ENCODE peak calls at places on chromosomes 7 and 10, in four cellular contexts. H, T, B and S are unnamed samples.

GRCh38 chr10:35517431-35518181 is 87.5 kb upstream of the GJD4 start:
- DNase-seq in H (no peak), T (no peak), B (peak), S (peak)

GRCh38 chr10:34294137-34294536 is 521.0 kb downstream of the PARD3 start:
- DNase-seq in H (no peak), T (no peak), B (no peak), S (no peak)

GRCh38 chr7:33836797-33837355 is 68.5 kb upstream of the BMPER start:
- DNase-seq in H (peak), T (no peak), B (peak), S (no peak)

GRCh38 chr7:17279081-17279480 is 19.4 kb upstream of the AHR start:
- DNase-seq in H (no peak), T (no peak), B (no peak), S (no peak)

GRCh38 chr7:112202819-112203218 is 3.4 kb downstream of the DOCK4 start:
- DNase-seq in H (no peak), T (no peak), B (no peak), S (peak)

GRCh38 chr7:85773116-85773783 is 586.4 kb upstream of the SEMA3D start:
- DNase-seq in H (no peak), T (no peak), B (peak), S (peak)

GRCh38 chr10:49361178-49361554 is 34.7 kb downstream of the DRGX start:
- DNase-seq in H (no peak), T (no peak), B (no peak), S (no peak)

GRCh38 chr7:112990619-112991018 is 96.0 kb downstream of the GPR85 start:
- DNase-seq in H (no peak), T (no peak), B (peak), S (peak)

GRCh38 chr10:34403512-34403911 is 411.6 kb downstream of the PARD3 start:
- DNase-seq in H (no peak), T (no peak), B (peak), S (peak)

GRCh38 chr7:74511360-74511759 is 57.7 kb downstream of the GTF2IRD1 start:
- DNase-seq in H (no peak), T (no peak), B (peak), S (no peak)

DNA sequence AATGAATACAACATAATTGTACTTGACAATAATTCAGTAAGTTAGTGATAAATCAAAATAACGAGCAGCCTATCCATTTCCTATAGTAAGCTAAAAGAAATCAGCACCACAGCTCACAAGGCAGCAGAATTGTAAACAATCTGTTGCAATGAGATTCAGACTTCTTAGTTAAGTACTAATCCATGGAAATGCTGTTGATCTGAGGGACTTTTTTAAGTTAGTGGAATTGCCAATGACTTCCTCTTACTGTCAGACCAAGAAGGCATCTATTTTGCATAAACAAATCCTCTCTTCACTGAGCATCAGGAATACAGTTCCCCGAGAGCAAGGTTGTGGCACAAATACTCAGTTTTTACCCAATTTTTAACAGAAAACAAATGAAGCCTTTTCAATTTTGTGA is 136.6 kb upstream of the CCDC6 start:
- DNase-seq in H (no peak), T (no peak), B (no peak), S (peak)
- H4K91ac ChIP-seq in H (no peak), T (no peak), B (no peak), S (no peak)

GRCh38 chr10:119680668-119681070 is 29.5 kb downstream of the BAG3 start:
- DNase-seq in H (no peak), T (no peak), B (peak), S (no peak)

GRCh38 chr10:119679480-119679829 is 28.3 kb downstream of the BAG3 start:
- DNase-seq in H (no peak), T (no peak), B (no peak), S (no peak)

GRCh38 chr10:119677904-119678755 is 26.9 kb downstream of the BAG3 start:
- DNase-seq in H (no peak), T (no peak), B (no peak), S (no peak)

GRCh38 chr10:119677126-119677525 is 25.9 kb downstream of the BAG3 start:
- DNase-seq in H (no peak), T (no peak), B (no peak), S (no peak)

DNA sequence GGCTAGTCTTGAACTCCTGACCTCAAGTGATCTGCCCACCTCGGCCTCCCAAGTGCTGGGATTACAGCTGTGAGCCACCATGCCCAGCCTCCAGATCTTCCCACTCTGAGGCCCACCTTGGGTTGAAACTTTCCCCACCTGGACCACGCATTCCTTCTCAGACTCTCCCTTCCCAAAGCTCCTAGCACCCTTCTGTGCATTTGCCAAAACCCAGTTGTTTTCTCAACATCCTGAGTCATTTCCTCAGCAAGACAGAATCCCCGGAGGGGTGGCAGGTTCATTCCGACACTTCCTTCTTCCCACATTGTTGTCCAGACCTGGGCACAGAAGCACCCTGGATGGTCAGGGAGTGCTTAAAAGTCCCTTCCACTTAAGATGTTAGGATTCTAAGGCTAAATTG is 28.9 kb downstream of the BAG3 start:
- DNase-seq in H (no peak), T (no peak), B (peak), S (no peak)
- H3K4me2 ChIP-seq in H (no peak), T (no peak), B (no peak), S (no peak)

DNA sequence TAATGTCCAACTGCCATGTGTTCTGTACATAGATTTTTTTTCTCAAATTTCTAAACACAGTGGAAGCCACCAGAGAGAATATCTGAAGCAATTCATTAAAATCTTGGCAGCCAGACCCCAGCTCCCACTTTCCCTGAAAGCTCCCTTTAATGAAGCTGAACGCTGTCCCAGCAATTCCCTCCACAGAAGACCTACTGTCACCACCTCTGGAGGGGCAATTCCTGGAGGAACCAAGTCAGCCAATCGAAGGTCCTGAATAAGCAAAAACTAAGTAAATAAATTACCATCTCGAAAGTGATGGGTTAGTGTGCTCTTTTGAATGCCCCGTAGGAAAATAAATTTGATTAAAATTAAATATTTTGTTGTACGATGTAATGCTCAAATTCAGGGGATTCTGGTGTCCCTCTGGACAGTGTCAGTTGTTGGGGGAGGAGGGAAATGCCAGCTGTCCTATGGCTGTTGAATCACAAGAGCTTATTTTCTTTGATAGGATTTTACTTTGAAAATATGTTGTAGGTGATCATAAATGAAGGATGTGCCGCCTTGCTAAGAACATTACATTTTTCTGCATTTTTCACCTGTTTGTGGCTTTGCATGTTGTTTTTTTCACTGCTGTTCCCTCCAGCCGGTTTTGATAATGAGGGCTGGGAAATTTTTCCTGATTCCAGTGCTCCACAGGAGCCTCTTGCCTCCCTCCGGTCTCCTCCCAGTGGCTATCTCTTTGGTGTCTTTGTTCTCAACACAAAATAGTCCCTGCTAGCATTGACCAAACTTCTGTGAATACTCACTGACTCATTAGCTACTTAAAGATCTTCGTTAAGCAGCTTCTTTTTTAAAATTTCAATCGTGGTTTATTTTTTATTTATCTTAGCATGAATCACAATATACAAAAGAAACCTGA is 9.3 kb upstream of the GSAP start:
- DNase-seq in H (peak), T (peak), B (peak), S (peak)
- H4K91ac ChIP-seq in H (no peak), T (no peak), B (peak), S (peak)

DNA sequence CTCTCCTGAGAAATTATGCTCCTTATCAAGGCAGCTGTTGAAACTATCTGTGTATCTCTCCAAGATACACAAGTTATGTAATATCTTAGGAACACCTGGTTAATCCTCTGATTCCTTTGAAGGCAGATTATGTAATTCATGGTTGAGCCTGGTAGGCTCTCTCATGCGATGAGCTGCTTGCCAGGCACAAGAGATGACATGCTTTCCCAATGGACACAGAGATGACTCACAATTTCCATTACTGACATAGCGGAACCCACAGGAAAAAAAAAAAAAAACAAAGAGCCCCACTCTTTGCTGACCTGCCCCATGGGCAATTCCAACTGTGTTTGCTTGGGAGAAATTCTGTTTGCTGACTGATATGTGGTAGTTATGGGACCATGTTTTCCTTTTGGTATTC is 736.4 kb upstream of the PHF14 start:
- DNase-seq in H (no peak), T (no peak), B (no peak), S (peak)
- H3K4me2 ChIP-seq in H (no peak), T (no peak), B (no peak), S (no peak)

GRCh38 chr10:75234017-75234682 is 1.6 kb downstream of the COMTD1 start:
- DNase-seq in H (peak), T (peak), B (peak), S (peak)
- H4K91ac ChIP-seq in H (no peak), T (no peak), B (no peak), S (peak)

DNA sequence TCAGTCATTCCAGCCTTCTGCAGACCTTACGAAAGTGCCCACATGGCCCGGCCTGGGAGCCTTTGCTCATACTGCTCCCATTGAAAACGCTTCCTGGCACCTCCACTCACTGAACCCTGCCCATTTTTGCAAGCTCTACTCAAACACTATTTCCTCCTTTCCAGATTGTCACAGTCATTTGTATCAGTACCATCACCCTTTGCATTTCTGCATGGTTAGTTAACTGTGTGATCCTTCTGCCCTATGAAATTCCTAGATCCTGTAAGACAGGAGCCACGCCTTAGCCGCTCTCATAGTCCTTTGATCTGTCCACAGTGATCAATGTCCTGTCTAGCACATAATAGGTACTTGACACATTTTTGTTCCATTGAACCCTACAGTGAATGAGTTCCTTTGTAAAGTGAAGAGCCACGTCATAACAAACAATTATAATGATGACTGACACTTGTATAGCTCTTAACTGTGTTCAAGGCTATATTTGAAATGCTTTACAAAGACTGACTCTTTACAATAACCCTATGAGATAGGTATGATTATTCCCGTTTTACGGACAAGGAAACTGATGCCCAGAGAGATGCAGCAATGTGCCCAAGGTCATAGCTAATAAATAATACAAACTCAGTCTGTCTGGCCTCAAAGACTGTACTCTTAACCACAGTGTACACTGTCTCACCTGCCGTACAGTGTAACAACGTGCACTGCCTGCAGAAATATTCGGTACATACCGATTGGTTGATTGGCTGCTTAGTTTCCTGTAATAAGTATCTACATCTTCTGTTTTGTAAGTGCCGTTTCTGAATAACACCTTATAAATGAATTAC is 16.6 kb upstream of the ITIH2 start:
- DNase-seq in H (no peak), T (no peak), B (no peak), S (no peak)
- H3K4me2 ChIP-seq in H (no peak), T (no peak), B (no peak), S (no peak)

GRCh38 chr7:77416621-77417371 is 647 bp upstream of the GSAP start:
- DNase-seq in H (no peak), T (no peak), B (no peak), S (no peak)
- H4K91ac ChIP-seq in H (no peak), T (no peak), B (peak), S (no peak)

GRCh38 chr10:69847458-69847857 is 45.8 kb downstream of the COL13A1 start:
- DNase-seq in H (no peak), T (no peak), B (peak), S (peak)

GRCh38 chr10:69843923-69844322 is 42.2 kb downstream of the COL13A1 start:
- DNase-seq in H (no peak), T (no peak), B (no peak), S (no peak)

GRCh38 chr10:69844698-69845097 is 43.0 kb downstream of the COL13A1 start:
- DNase-seq in H (no peak), T (no peak), B (no peak), S (no peak)

GRCh38 chr10:69846252-69847000 is 44.7 kb downstream of the COL13A1 start:
- DNase-seq in H (no peak), T (no peak), B (peak), S (no peak)

GRCh38 chr10:69845574-69846251 is 44.0 kb downstream of the COL13A1 start:
- DNase-seq in H (no peak), T (no peak), B (peak), S (peak)
- H3K4me2 ChIP-seq in H (no peak), T (no peak), B (peak), S (no peak)

GRCh38 chr10:95477175-95477520 is 84.0 kb downstream of the SORBS1 start:
- DNase-seq in H (no peak), T (no peak), B (no peak), S (no peak)
- H4K91ac ChIP-seq in H (no peak), T (no peak), B (no peak), S (no peak)